ENCODE peak calls at places on chromosome 7, in six cellular contexts. Q is psoas muscle, O is pancreas, D is DND-41, N is spleen, S is left ventricle myocardium inferior. Z is an unnamed sample. For H3K36me3, the result is how much of the 10 kb centered on the place peaks cover.

GRCh38 chr7:36152756-36153570 is at the start of gene EEPD1:
- DNase-seq in N (peak), S (peak), O (peak), Q (peak), D (peak), Z (peak)

GRCh38 chr7:96040250-96040772 is 268.0 kb downstream of the DYNC1I1 start:
- DNase-seq in Q (no peak), N (no peak), S (no peak), O (no peak), D (no peak), Z (no peak)

GRCh38 chr7:17234398-17235021 is 63.9 kb upstream of the AHR start:
- DNase-seq in S (no peak), D (peak), O (no peak), N (no peak), Q (no peak), Z (peak)

GRCh38 chr7:78514653-78515052 is 716.1 kb downstream of the PHTF2 start:
- DNase-seq in Q (no peak), D (no peak), O (no peak), S (no peak), N (no peak), Z (no peak)

GRCh38 chr7:50651227-50651989 is 86.2 kb upstream of the DDC start:
- DNase-seq in D (no peak), Q (no peak), S (no peak), O (no peak), N (no peak), Z (no peak)

GRCh38 chr7:155426543-155427410 is 31.2 kb upstream of the EN2 start:
- DNase-seq in Q (no peak), O (no peak), S (no peak), D (no peak), N (peak), Z (no peak)

GRCh38 chr7:158864833-158865232 is 8.5 kb downstream of the DYNC2I1 start:
- DNase-seq in D (no peak), O (no peak), Q (no peak), S (no peak), N (no peak), Z (no peak)

GRCh38 chr7:121286742-121287699 is 41.8 kb upstream of the WNT16 start:
- DNase-seq in D (no peak), N (no peak), Q (no peak), O (no peak), S (no peak), Z (no peak)

GRCh38 chr7:7177044-7177517 is 5.3 kb upstream of the C1GALT1 start:
- DNase-seq in Q (no peak), O (no peak), D (no peak), N (no peak), S (no peak), Z (no peak)

GRCh38 chr7:11492307-11492706 is 339.7 kb downstream of the THSD7A start:
- DNase-seq in Q (no peak), S (no peak), O (no peak), D (no peak), N (no peak), Z (no peak)

GRCh38 chr7:79320741-79321473 is 132.6 kb downstream of the MAGI2 start:
- DNase-seq in S (no peak), N (no peak), D (no peak), O (no peak), Q (no peak), Z (no peak)

GRCh38 chr7:158783595-158783994 is 45.7 kb downstream of the ESYT2 start:
- DNase-seq in D (no peak), Q (no peak), O (no peak), S (no peak), N (no peak), Z (no peak)

GRCh38 chr7:55140221-55140980 is 121.6 kb downstream of the EGFR start:
- DNase-seq in O (no peak), D (no peak), N (no peak), Q (no peak), S (peak), Z (no peak)

GRCh38 chr7:50092579-50093411 is at the start of gene ZPBP:
- DNase-seq in Q (peak), S (peak), D (peak), N (peak), O (peak), Z (peak)

GRCh38 chr7:140200102-140200989 is 23.6 kb upstream of the KDM7A start:
- DNase-seq in N (no peak), S (no peak), O (no peak), Q (peak), D (no peak), Z (no peak)

GRCh38 chr7:25068814-25069213 is 56.2 kb downstream of the CYCS start:
- DNase-seq in D (no peak), S (no peak), N (no peak), O (no peak), Q (no peak), Z (no peak)

GRCh38 chr7:954330-955238 is at the start of gene ADAP1:
- DNase-seq in D (no peak), Q (peak), O (no peak), S (peak), N (peak), Z (peak)

GRCh38 chr7:49724071-49724470 is 49.4 kb upstream of the VWC2 start:
- DNase-seq in O (no peak), S (no peak), N (no peak), Q (no peak), D (no peak), Z (no peak)

GRCh38 chr7:17523813-17524741 is 225.6 kb downstream of the AHR start:
- DNase-seq in S (no peak), O (peak), N (no peak), Q (peak), D (peak), Z (no peak)

GRCh38 chr7:65239707-65240352 is 133.8 kb upstream of the ZNF92 start:
- DNase-seq in Q (no peak), S (no peak), O (peak), D (no peak), N (no peak), Z (no peak)

GRCh38 chr7:70870349-70870748 is 261.6 kb upstream of the GALNT17 start:
- DNase-seq in Q (no peak), O (no peak), N (no peak), S (no peak), D (no peak), Z (no peak)

GRCh38 chr7:33853361-33854062 is 51.8 kb upstream of the BMPER start:
- DNase-seq in S (no peak), D (no peak), Q (no peak), O (no peak), N (no peak), Z (no peak)

GRCh38 chr7:33850768-33851167 is 54.6 kb upstream of the BMPER start:
- DNase-seq in S (no peak), N (no peak), D (no peak), O (no peak), Q (no peak), Z (no peak)

GRCh38 chr7:33854951-33855350 is 50.4 kb upstream of the BMPER start:
- DNase-seq in S (no peak), N (no peak), Q (no peak), D (no peak), O (no peak), Z (no peak)

GRCh38 chr7:33852838-33853237 is 52.5 kb upstream of the BMPER start:
- DNase-seq in Q (no peak), N (no peak), O (no peak), S (no peak), D (no peak), Z (no peak)

GRCh38 chr7:33854178-33854577 is 51.2 kb upstream of the BMPER start:
- DNase-seq in N (no peak), S (no peak), D (no peak), Q (no peak), O (no peak), Z (no peak)
- H3K4me3 ChIP-seq in N (no peak), S (no peak), D (no peak), Q (no peak), O (no peak), Z (no peak)

DNA sequence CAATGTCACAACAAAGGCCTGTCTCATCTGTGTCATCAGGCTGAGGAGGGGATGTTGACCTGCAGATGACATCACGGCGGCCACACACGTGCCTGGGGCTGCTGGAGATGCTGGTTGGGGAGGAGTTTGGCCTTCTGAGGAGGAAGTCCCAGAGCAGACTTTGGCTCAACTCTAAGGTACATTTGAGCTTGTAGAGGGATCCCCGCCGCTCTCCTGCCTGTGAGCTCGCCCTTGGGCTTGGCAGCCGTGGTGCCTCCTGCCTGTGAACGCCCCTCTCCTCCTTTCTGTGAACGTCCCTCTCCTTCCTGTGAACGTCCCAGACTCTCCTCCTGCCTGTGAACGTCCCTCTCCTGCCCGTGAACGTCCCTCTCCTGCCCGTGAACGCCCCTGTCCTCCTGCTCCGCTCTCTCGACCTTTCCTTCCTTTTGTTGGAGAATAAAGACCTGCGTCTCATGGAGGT is 176.4 kb downstream of the DNAJB6 start:
- DNase-seq in Q (no peak), D (no peak), N (no peak), O (no peak), S (no peak), Z (no peak)
- TF ChIP-seq CTCF in Q (no peak), D (no peak), N (no peak), O (no peak), S (no peak), Z (no peak)

GRCh38 chr7:73703649-73703984 is 15.9 kb downstream of the STX1A start:
- DNase-seq in O (no peak), Q (no peak), S (no peak), N (no peak), D (no peak), Z (no peak)
- H3K36me3 ChIP-seq in O (under half), Q (under half), S (under half), N (under half), D (under half), Z (under half)

DNA sequence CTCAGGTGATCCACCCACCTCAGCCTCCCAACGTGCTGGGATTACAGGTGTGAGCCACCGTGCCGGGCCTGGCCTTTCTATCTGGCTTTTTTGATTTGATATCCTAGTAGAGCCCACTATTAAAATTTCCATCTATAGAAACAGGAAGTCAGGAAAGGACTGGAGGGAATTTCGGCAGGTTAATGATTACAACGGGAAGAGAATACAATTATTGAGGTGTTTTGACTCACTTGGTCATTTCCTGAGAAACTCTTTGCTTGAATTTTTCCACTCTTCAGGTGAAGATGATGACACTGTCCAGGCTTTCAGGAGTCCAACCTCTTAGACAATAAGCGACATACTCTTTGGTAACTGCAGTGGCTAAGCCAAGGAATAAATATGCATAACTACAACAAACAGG is 1.1 kb upstream of the MKLN1 start:
- DNase-seq in N (no peak), D (no peak), S (no peak), Q (no peak), O (no peak), Z (no peak)
- H3K4me3 ChIP-seq in N (no peak), D (peak), S (peak), Q (peak), O (peak), Z (no peak)

GRCh38 chr7:134694767-134695166 is 48.1 kb downstream of the BPGM start:
- DNase-seq in S (no peak), O (no peak), D (no peak), Q (no peak), N (no peak), Z (no peak)

GRCh38 chr7:134693256-134693655 is 46.6 kb downstream of the BPGM start:
- DNase-seq in S (no peak), Q (peak), D (no peak), O (no peak), N (no peak), Z (no peak)

GRCh38 chr7:134696261-134696660 is 49.6 kb downstream of the BPGM start:
- DNase-seq in Q (no peak), D (no peak), O (no peak), S (no peak), N (no peak), Z (no peak)

GRCh38 chr7:134695321-134695860 is 48.7 kb downstream of the BPGM start:
- DNase-seq in S (peak), O (no peak), Q (no peak), D (no peak), N (no peak), Z (no peak)

DNA sequence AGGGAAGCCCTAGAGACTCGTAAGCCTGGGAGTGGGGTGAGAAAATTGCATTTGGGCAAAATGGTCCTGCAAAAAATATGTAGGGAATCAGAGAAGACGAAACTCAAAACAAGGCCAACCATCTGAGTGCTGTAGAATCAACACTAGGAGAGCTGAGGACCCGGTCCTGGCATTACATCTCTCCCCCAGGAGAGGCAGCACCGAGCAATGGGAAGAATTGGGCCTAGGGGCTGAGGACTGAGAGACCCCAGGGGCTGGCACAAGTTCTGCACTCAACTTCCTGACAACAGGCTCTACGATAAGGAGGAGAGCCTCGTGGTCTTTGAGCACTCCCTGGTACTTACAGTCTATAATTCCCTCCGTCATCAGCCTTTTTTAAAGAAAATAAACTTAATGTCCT is 47.6 kb downstream of the BPGM start:
- DNase-seq in S (no peak), Q (no peak), D (no peak), N (no peak), O (no peak), Z (no peak)
- TF ChIP-seq CTCF in S (no peak), Q (no peak), D (peak), N (no peak), O (no peak), Z (peak)

Z was measured in GM06990.